ENCODE peak calls at places on chromosomes 4 and X, in six cellular contexts. One of them, this sample, is unnamed.
A peak's percentile ranks its signal among the peaks of the same experiment; 100 is the strongest.

GRCh38 chrX:43654431-43655150 is 1.5 kb upstream of the MAOA start:
- DNase-seq in left cardiac atrium: peak; percentile 92
- DNase-seq in activated T-cell treated with anti-CD3 and anti-CD28 coated beads for 24 hours: peak; percentile 72
- DNase-seq in stimulated activated naive CD4-positive, alpha-beta T cell: peak; percentile 75
- DNase-seq in frontal cortex: peak; percentile 85
- DNase-seq in transverse colon: peak; percentile 93
- DNase-seq in this sample: peak; percentile 27

GRCh38 chrX:123464709-123465108 is 268.1 kb downstream of the THOC2 start:
- DNase-seq in left cardiac atrium: no peak
- DNase-seq in stimulated activated naive CD4-positive, alpha-beta T cell: no peak
- DNase-seq in frontal cortex: no peak
- DNase-seq in activated T-cell treated with anti-CD3 and anti-CD28 coated beads for 24 hours: no peak
- DNase-seq in transverse colon: no peak
- DNase-seq in this sample: no peak

GRCh38 chr4:123603165-123603564 is 206.6 kb downstream of the SPRY1 start:
- DNase-seq in transverse colon: peak; percentile 68
- DNase-seq in activated T-cell treated with anti-CD3 and anti-CD28 coated beads for 24 hours: no peak
- DNase-seq in left cardiac atrium: no peak
- DNase-seq in stimulated activated naive CD4-positive, alpha-beta T cell: no peak
- DNase-seq in frontal cortex: no peak
- DNase-seq in this sample: no peak

GRCh38 chr4:47835489-47835888 is 2.4 kb downstream of the CORIN start:
- DNase-seq in activated T-cell treated with anti-CD3 and anti-CD28 coated beads for 24 hours: no peak
- DNase-seq in frontal cortex: no peak
- DNase-seq in stimulated activated naive CD4-positive, alpha-beta T cell: no peak
- DNase-seq in transverse colon: no peak
- DNase-seq in left cardiac atrium: no peak
- DNase-seq in this sample: no peak

GRCh38 chrX:107549504-107549903 is 78.8 kb upstream of the PRPS1 start:
- DNase-seq in left cardiac atrium: no peak
- DNase-seq in frontal cortex: no peak
- DNase-seq in activated T-cell treated with anti-CD3 and anti-CD28 coated beads for 24 hours: no peak
- DNase-seq in stimulated activated naive CD4-positive, alpha-beta T cell: no peak
- DNase-seq in transverse colon: no peak
- DNase-seq in this sample: no peak

GRCh38 chrX:140346711-140347110 is 158.2 kb downstream of the SOX3 start:
- DNase-seq in activated T-cell treated with anti-CD3 and anti-CD28 coated beads for 24 hours: no peak
- DNase-seq in left cardiac atrium: no peak
- DNase-seq in stimulated activated naive CD4-positive, alpha-beta T cell: no peak
- DNase-seq in frontal cortex: no peak
- DNase-seq in transverse colon: no peak
- DNase-seq in this sample: no peak

GRCh38 chr4:112284662-112285411 is 867 bp downstream of the TIFA start:
- DNase-seq in left cardiac atrium: no peak
- DNase-seq in frontal cortex: peak; percentile 22
- DNase-seq in stimulated activated naive CD4-positive, alpha-beta T cell: no peak
- DNase-seq in transverse colon: peak; percentile 27
- DNase-seq in activated T-cell treated with anti-CD3 and anti-CD28 coated beads for 24 hours: no peak
- DNase-seq in this sample: no peak

GRCh38 chrX:45980726-45981125 is 564.5 kb downstream of the ZNF674 start:
- DNase-seq in stimulated activated naive CD4-positive, alpha-beta T cell: no peak
- DNase-seq in left cardiac atrium: no peak
- DNase-seq in activated T-cell treated with anti-CD3 and anti-CD28 coated beads for 24 hours: no peak
- DNase-seq in transverse colon: no peak
- DNase-seq in frontal cortex: no peak
- DNase-seq in this sample: no peak

GRCh38 chr4:94419956-94420355 is 31.8 kb upstream of the PDLIM5 start:
- DNase-seq in left cardiac atrium: no peak
- DNase-seq in stimulated activated naive CD4-positive, alpha-beta T cell: no peak
- DNase-seq in activated T-cell treated with anti-CD3 and anti-CD28 coated beads for 24 hours: no peak
- DNase-seq in transverse colon: no peak
- DNase-seq in frontal cortex: no peak
- DNase-seq in this sample: no peak

GRCh38 chr4:8765631-8766590 is 105.7 kb downstream of the HMX1 start:
- DNase-seq in transverse colon: no peak
- DNase-seq in left cardiac atrium: peak; percentile 14
- DNase-seq in stimulated activated naive CD4-positive, alpha-beta T cell: no peak
- DNase-seq in activated T-cell treated with anti-CD3 and anti-CD28 coated beads for 24 hours: no peak
- DNase-seq in frontal cortex: no peak
- DNase-seq in this sample: no peak

GRCh38 chrX:110145854-110146253 is 142.9 kb downstream of the TMEM164 start:
- DNase-seq in transverse colon: no peak
- DNase-seq in stimulated activated naive CD4-positive, alpha-beta T cell: no peak
- DNase-seq in activated T-cell treated with anti-CD3 and anti-CD28 coated beads for 24 hours: peak; percentile 3
- DNase-seq in frontal cortex: no peak
- DNase-seq in left cardiac atrium: no peak
- DNase-seq in this sample: no peak

GRCh38 chrX:9189286-9189685 is 155.4 kb upstream of the FAM9B start:
- DNase-seq in stimulated activated naive CD4-positive, alpha-beta T cell: no peak
- DNase-seq in frontal cortex: no peak
- DNase-seq in left cardiac atrium: no peak
- DNase-seq in activated T-cell treated with anti-CD3 and anti-CD28 coated beads for 24 hours: no peak
- DNase-seq in transverse colon: no peak
- DNase-seq in this sample: no peak

GRCh38 chr4:152390216-152390615 is 145.7 kb downstream of the FBXW7 start:
- DNase-seq in frontal cortex: no peak
- DNase-seq in activated T-cell treated with anti-CD3 and anti-CD28 coated beads for 24 hours: no peak
- DNase-seq in transverse colon: no peak
- DNase-seq in stimulated activated naive CD4-positive, alpha-beta T cell: no peak
- DNase-seq in left cardiac atrium: no peak
- DNase-seq in this sample: no peak

GRCh38 chr4:165209796-165210195 is 2.4 kb downstream of the KLHL2 start:
- DNase-seq in transverse colon: no peak
- DNase-seq in frontal cortex: no peak
- DNase-seq in stimulated activated naive CD4-positive, alpha-beta T cell: no peak
- DNase-seq in left cardiac atrium: no peak
- DNase-seq in activated T-cell treated with anti-CD3 and anti-CD28 coated beads for 24 hours: no peak
- DNase-seq in this sample: no peak

GRCh38 chr4:98745372-98745771 is 87.0 kb upstream of the TSPAN5 start:
- DNase-seq in frontal cortex: no peak
- DNase-seq in left cardiac atrium: no peak
- DNase-seq in transverse colon: peak; percentile 24
- DNase-seq in activated T-cell treated with anti-CD3 and anti-CD28 coated beads for 24 hours: no peak
- DNase-seq in stimulated activated naive CD4-positive, alpha-beta T cell: no peak
- DNase-seq in this sample: no peak

GRCh38 chrX:16785247-16786138 is 773 bp upstream of the TXLNG start:
- DNase-seq in stimulated activated naive CD4-positive, alpha-beta T cell: no peak
- DNase-seq in left cardiac atrium: peak; percentile 25
- DNase-seq in transverse colon: peak; percentile 46
- DNase-seq in frontal cortex: no peak
- DNase-seq in activated T-cell treated with anti-CD3 and anti-CD28 coated beads for 24 hours: no peak
- DNase-seq in this sample: no peak

GRCh38 chr4:137804906-137805511 is 272.7 kb upstream of the PCDH18 start:
- DNase-seq in frontal cortex: no peak
- DNase-seq in left cardiac atrium: no peak
- DNase-seq in stimulated activated naive CD4-positive, alpha-beta T cell: no peak
- DNase-seq in transverse colon: no peak
- DNase-seq in activated T-cell treated with anti-CD3 and anti-CD28 coated beads for 24 hours: no peak
- DNase-seq in this sample: no peak

GRCh38 chrX:136528645-136529315 is 3.2 kb upstream of the VGLL1 start:
- DNase-seq in activated T-cell treated with anti-CD3 and anti-CD28 coated beads for 24 hours: no peak
- DNase-seq in transverse colon: no peak
- DNase-seq in stimulated activated naive CD4-positive, alpha-beta T cell: no peak
- DNase-seq in frontal cortex: no peak
- DNase-seq in left cardiac atrium: no peak
- DNase-seq in this sample: no peak

GRCh38 chrX:22314211-22314610 is 41.5 kb downstream of the CBLL2 start:
- DNase-seq in frontal cortex: no peak
- DNase-seq in transverse colon: no peak
- DNase-seq in stimulated activated naive CD4-positive, alpha-beta T cell: no peak
- DNase-seq in activated T-cell treated with anti-CD3 and anti-CD28 coated beads for 24 hours: no peak
- DNase-seq in left cardiac atrium: no peak
- DNase-seq in this sample: no peak

GRCh38 chrX:119784747-119785446 is 6.5 kb downstream of the RPL39 start:
- DNase-seq in transverse colon: peak; percentile 49
- DNase-seq in stimulated activated naive CD4-positive, alpha-beta T cell: peak; percentile 7
- DNase-seq in frontal cortex: no peak
- DNase-seq in left cardiac atrium: no peak
- DNase-seq in activated T-cell treated with anti-CD3 and anti-CD28 coated beads for 24 hours: peak; percentile 21
- DNase-seq in this sample: no peak

GRCh38 chr4:187218705-187219245 is 495.1 kb upstream of the FAT1 start:
- DNase-seq in stimulated activated naive CD4-positive, alpha-beta T cell: no peak
- DNase-seq in transverse colon: no peak
- DNase-seq in left cardiac atrium: no peak
- DNase-seq in frontal cortex: no peak
- DNase-seq in activated T-cell treated with anti-CD3 and anti-CD28 coated beads for 24 hours: no peak
- DNase-seq in this sample: no peak

GRCh38 chr4:59920414-59920813 is 1279.7 kb upstream of the ADGRL3 start:
- DNase-seq in left cardiac atrium: no peak
- DNase-seq in activated T-cell treated with anti-CD3 and anti-CD28 coated beads for 24 hours: no peak
- DNase-seq in frontal cortex: no peak
- DNase-seq in stimulated activated naive CD4-positive, alpha-beta T cell: no peak
- DNase-seq in transverse colon: no peak
- DNase-seq in this sample: no peak

GRCh38 chr4:114087596-114088230 is 108.3 kb upstream of the ARSJ start:
- DNase-seq in stimulated activated naive CD4-positive, alpha-beta T cell: no peak
- DNase-seq in activated T-cell treated with anti-CD3 and anti-CD28 coated beads for 24 hours: no peak
- DNase-seq in frontal cortex: no peak
- DNase-seq in left cardiac atrium: no peak
- DNase-seq in transverse colon: no peak
- DNase-seq in this sample: no peak

GRCh38 chr4:94926936-94927335 is 169.2 kb downstream of the BMPR1B start:
- DNase-seq in transverse colon: no peak
- DNase-seq in stimulated activated naive CD4-positive, alpha-beta T cell: no peak
- DNase-seq in frontal cortex: no peak
- DNase-seq in left cardiac atrium: no peak
- DNase-seq in activated T-cell treated with anti-CD3 and anti-CD28 coated beads for 24 hours: no peak
- DNase-seq in this sample: no peak

GRCh38 chrX:113124693-113125092 is 284.1 kb upstream of the AMOT start:
- DNase-seq in frontal cortex: no peak
- DNase-seq in stimulated activated naive CD4-positive, alpha-beta T cell: no peak
- DNase-seq in activated T-cell treated with anti-CD3 and anti-CD28 coated beads for 24 hours: no peak
- DNase-seq in left cardiac atrium: no peak
- DNase-seq in transverse colon: no peak
- DNase-seq in this sample: no peak

GRCh38 chr4:3340703-3341088 is 47.9 kb downstream of the RGS12 start:
- DNase-seq in left cardiac atrium: no peak
- DNase-seq in activated T-cell treated with anti-CD3 and anti-CD28 coated beads for 24 hours: no peak
- DNase-seq in transverse colon: no peak
- DNase-seq in stimulated activated naive CD4-positive, alpha-beta T cell: no peak
- DNase-seq in frontal cortex: no peak
- DNase-seq in this sample: no peak

GRCh38 chr4:4270529-4270928 is 19.4 kb downstream of the LYAR start:
- DNase-seq in left cardiac atrium: no peak
- DNase-seq in transverse colon: no peak
- DNase-seq in frontal cortex: no peak
- DNase-seq in activated T-cell treated with anti-CD3 and anti-CD28 coated beads for 24 hours: no peak
- DNase-seq in stimulated activated naive CD4-positive, alpha-beta T cell: no peak
- DNase-seq in this sample: no peak

GRCh38 chr4:159360549-159360948 is 257.7 kb downstream of the RAPGEF2 start:
- DNase-seq in frontal cortex: no peak
- DNase-seq in transverse colon: no peak
- DNase-seq in left cardiac atrium: no peak
- DNase-seq in stimulated activated naive CD4-positive, alpha-beta T cell: no peak
- DNase-seq in activated T-cell treated with anti-CD3 and anti-CD28 coated beads for 24 hours: no peak
- DNase-seq in this sample: no peak

GRCh38 chr4:699816-700580 is 5.6 kb upstream of the PCGF3 start:
- DNase-seq in left cardiac atrium: no peak
- DNase-seq in activated T-cell treated with anti-CD3 and anti-CD28 coated beads for 24 hours: no peak
- DNase-seq in frontal cortex: no peak
- DNase-seq in transverse colon: no peak
- DNase-seq in stimulated activated naive CD4-positive, alpha-beta T cell: no peak
- DNase-seq in this sample: no peak

GRCh38 chrX:31251336-31251735 is 179.5 kb upstream of the FTHL17 start:
- DNase-seq in frontal cortex: no peak
- DNase-seq in left cardiac atrium: no peak
- DNase-seq in activated T-cell treated with anti-CD3 and anti-CD28 coated beads for 24 hours: no peak
- DNase-seq in stimulated activated naive CD4-positive, alpha-beta T cell: no peak
- DNase-seq in transverse colon: no peak
- DNase-seq in this sample: no peak

GRCh38 chr4:87512400-87512799 is 16.8 kb downstream of the SPARCL1 start:
- DNase-seq in frontal cortex: no peak
- DNase-seq in transverse colon: no peak
- DNase-seq in activated T-cell treated with anti-CD3 and anti-CD28 coated beads for 24 hours: no peak
- DNase-seq in left cardiac atrium: no peak
- DNase-seq in stimulated activated naive CD4-positive, alpha-beta T cell: no peak
- DNase-seq in this sample: no peak

GRCh38 chr4:176223561-176223960 is 28.2 kb upstream of the SPATA4 start:
- DNase-seq in stimulated activated naive CD4-positive, alpha-beta T cell: no peak
- DNase-seq in left cardiac atrium: no peak
- DNase-seq in frontal cortex: no peak
- DNase-seq in activated T-cell treated with anti-CD3 and anti-CD28 coated beads for 24 hours: no peak
- DNase-seq in transverse colon: no peak
- DNase-seq in this sample: no peak

GRCh38 chrX:107600366-107600765 is 27.9 kb upstream of the PRPS1 start:
- DNase-seq in activated T-cell treated with anti-CD3 and anti-CD28 coated beads for 24 hours: no peak
- DNase-seq in stimulated activated naive CD4-positive, alpha-beta T cell: no peak
- DNase-seq in frontal cortex: no peak
- DNase-seq in left cardiac atrium: no peak
- DNase-seq in transverse colon: no peak
- DNase-seq in this sample: no peak

GRCh38 chrX:78652971-78653822 is 5.9 kb downstream of the RTL3 start:
- DNase-seq in frontal cortex: no peak
- DNase-seq in left cardiac atrium: no peak
- DNase-seq in transverse colon: no peak
- DNase-seq in activated T-cell treated with anti-CD3 and anti-CD28 coated beads for 24 hours: no peak
- DNase-seq in stimulated activated naive CD4-positive, alpha-beta T cell: no peak
- DNase-seq in this sample: no peak

GRCh38 chrX:43141885-43142284 is 363.9 kb upstream of the PPP1R2C start:
- DNase-seq in activated T-cell treated with anti-CD3 and anti-CD28 coated beads for 24 hours: no peak
- DNase-seq in frontal cortex: no peak
- DNase-seq in transverse colon: no peak
- DNase-seq in stimulated activated naive CD4-positive, alpha-beta T cell: no peak
- DNase-seq in left cardiac atrium: no peak
- DNase-seq in this sample: no peak